ENCODE peak calls at places on chromosomes 13 and 19, in ten cellular contexts. One of them, this sample, is unnamed.
A peak's percentile ranks its signal among the peaks of the same experiment; 100 is the strongest.

GRCh38 chr19:21482863-21483276 is 22.5 kb upstream of the ZNF429 start:
- DNase-seq in GM20000: peak; percentile 73
- DNase-seq in NCI-H2081 treated with DMSO at 0.1 percent for 48 hours: no peak
- DNase-seq in NCI-H1930: no peak
- DNase-seq in hippocampal formation: peak; percentile 21
- DNase-seq in choroid plexus epithelial cell: peak; percentile 6
- DNase-seq in non-pigmented ciliary epithelial cell: no peak
- DNase-seq in HT-29: no peak
- DNase-seq in IMR-90: no peak
- DNase-seq in stimulated activated CD8-positive, alpha-beta memory T cell treated with anti-CD3 and anti-CD28 coated beads, Interleukin-2, amount 100 ng/mL, for 48 hours: peak; percentile 42
- DNase-seq in this sample: peak; percentile 71

GRCh38 chr19:38734426-38735256 is 9.6 kb downstream of the CAPN12 start:
- DNase-seq in NCI-H1930: no peak
- DNase-seq in choroid plexus epithelial cell: peak; percentile 48
- DNase-seq in GM20000: peak; percentile 75
- DNase-seq in HT-29: peak; percentile 79
- DNase-seq in non-pigmented ciliary epithelial cell: no peak
- DNase-seq in IMR-90: no peak
- DNase-seq in hippocampal formation: no peak
- DNase-seq in NCI-H2081 treated with DMSO at 0.1 percent for 48 hours: no peak
- DNase-seq in stimulated activated CD8-positive, alpha-beta memory T cell treated with anti-CD3 and anti-CD28 coated beads, Interleukin-2, amount 100 ng/mL, for 48 hours: no peak
- DNase-seq in this sample: no peak

GRCh38 chr13:58397596-58398387 is 766.2 kb downstream of the PCDH17 start:
- DNase-seq in choroid plexus epithelial cell: no peak
- DNase-seq in GM20000: no peak
- DNase-seq in HT-29: no peak
- DNase-seq in IMR-90: no peak
- DNase-seq in NCI-H1930: no peak
- DNase-seq in stimulated activated CD8-positive, alpha-beta memory T cell treated with anti-CD3 and anti-CD28 coated beads, Interleukin-2, amount 100 ng/mL, for 48 hours: no peak
- DNase-seq in NCI-H2081 treated with DMSO at 0.1 percent for 48 hours: no peak
- DNase-seq in hippocampal formation: no peak
- DNase-seq in non-pigmented ciliary epithelial cell: no peak
- DNase-seq in this sample: no peak

GRCh38 chr19:16825312-16826168 is 3.7 kb upstream of the SIN3B start:
- DNase-seq in choroid plexus epithelial cell: peak; percentile 85
- DNase-seq in IMR-90: peak; percentile 63
- DNase-seq in NCI-H2081 treated with DMSO at 0.1 percent for 48 hours: no peak
- DNase-seq in GM20000: no peak
- DNase-seq in NCI-H1930: no peak
- DNase-seq in stimulated activated CD8-positive, alpha-beta memory T cell treated with anti-CD3 and anti-CD28 coated beads, Interleukin-2, amount 100 ng/mL, for 48 hours: no peak
- DNase-seq in HT-29: no peak
- DNase-seq in hippocampal formation: no peak
- DNase-seq in non-pigmented ciliary epithelial cell: no peak
- DNase-seq in this sample: no peak

GRCh38 chr13:110137677-110138008 is 169.3 kb downstream of the COL4A1 start:
- DNase-seq in choroid plexus epithelial cell: no peak
- DNase-seq in hippocampal formation: peak; percentile 26
- DNase-seq in stimulated activated CD8-positive, alpha-beta memory T cell treated with anti-CD3 and anti-CD28 coated beads, Interleukin-2, amount 100 ng/mL, for 48 hours: no peak
- DNase-seq in NCI-H2081 treated with DMSO at 0.1 percent for 48 hours: no peak
- DNase-seq in GM20000: peak; percentile 80
- DNase-seq in NCI-H1930: peak; percentile 79
- DNase-seq in HT-29: peak; percentile 79
- DNase-seq in IMR-90: no peak
- DNase-seq in non-pigmented ciliary epithelial cell: no peak
- DNase-seq in this sample: peak; percentile 48

GRCh38 chr13:47621931-47622330 is 379.1 kb downstream of the SUCLA2 start:
- DNase-seq in GM20000: no peak
- DNase-seq in HT-29: peak; percentile 37
- DNase-seq in non-pigmented ciliary epithelial cell: no peak
- DNase-seq in IMR-90: peak; percentile 38
- DNase-seq in NCI-H1930: no peak
- DNase-seq in NCI-H2081 treated with DMSO at 0.1 percent for 48 hours: no peak
- DNase-seq in hippocampal formation: no peak
- DNase-seq in choroid plexus epithelial cell: peak; percentile 37
- DNase-seq in stimulated activated CD8-positive, alpha-beta memory T cell treated with anti-CD3 and anti-CD28 coated beads, Interleukin-2, amount 100 ng/mL, for 48 hours: no peak
- DNase-seq in this sample: no peak

GRCh38 chr13:72953391-72953960 is 105.3 kb upstream of the KLF5 start:
- DNase-seq in GM20000: no peak
- DNase-seq in hippocampal formation: no peak
- DNase-seq in choroid plexus epithelial cell: no peak
- DNase-seq in non-pigmented ciliary epithelial cell: no peak
- DNase-seq in stimulated activated CD8-positive, alpha-beta memory T cell treated with anti-CD3 and anti-CD28 coated beads, Interleukin-2, amount 100 ng/mL, for 48 hours: no peak
- DNase-seq in NCI-H1930: no peak
- DNase-seq in IMR-90: no peak
- DNase-seq in NCI-H2081 treated with DMSO at 0.1 percent for 48 hours: no peak
- DNase-seq in HT-29: peak; percentile 78
- DNase-seq in this sample: no peak

GRCh38 chr13:23467048-23467931 is 33.8 kb upstream of the SACS start:
- DNase-seq in HT-29: no peak
- DNase-seq in GM20000: no peak
- DNase-seq in choroid plexus epithelial cell: peak; percentile 36
- DNase-seq in hippocampal formation: no peak
- DNase-seq in NCI-H1930: no peak
- DNase-seq in NCI-H2081 treated with DMSO at 0.1 percent for 48 hours: no peak
- DNase-seq in IMR-90: peak; percentile 43
- DNase-seq in non-pigmented ciliary epithelial cell: no peak
- DNase-seq in stimulated activated CD8-positive, alpha-beta memory T cell treated with anti-CD3 and anti-CD28 coated beads, Interleukin-2, amount 100 ng/mL, for 48 hours: no peak
- DNase-seq in this sample: no peak

GRCh38 chr13:35500071-35500595 is 23.6 kb upstream of the MAB21L1 start:
- DNase-seq in HT-29: no peak
- DNase-seq in NCI-H1930: peak; percentile 89
- DNase-seq in NCI-H2081 treated with DMSO at 0.1 percent for 48 hours: no peak
- DNase-seq in choroid plexus epithelial cell: no peak
- DNase-seq in GM20000: no peak
- DNase-seq in hippocampal formation: no peak
- DNase-seq in non-pigmented ciliary epithelial cell: no peak
- DNase-seq in IMR-90: no peak
- DNase-seq in stimulated activated CD8-positive, alpha-beta memory T cell treated with anti-CD3 and anti-CD28 coated beads, Interleukin-2, amount 100 ng/mL, for 48 hours: no peak
- DNase-seq in this sample: no peak

GRCh38 chr13:112844879-112845278 is 124.1 kb upstream of the MCF2L start:
- DNase-seq in NCI-H2081 treated with DMSO at 0.1 percent for 48 hours: no peak
- DNase-seq in GM20000: no peak
- DNase-seq in HT-29: no peak
- DNase-seq in hippocampal formation: no peak
- DNase-seq in stimulated activated CD8-positive, alpha-beta memory T cell treated with anti-CD3 and anti-CD28 coated beads, Interleukin-2, amount 100 ng/mL, for 48 hours: no peak
- DNase-seq in choroid plexus epithelial cell: no peak
- DNase-seq in IMR-90: no peak
- DNase-seq in non-pigmented ciliary epithelial cell: no peak
- DNase-seq in NCI-H1930: no peak
- DNase-seq in this sample: no peak

GRCh38 chr19:44653977-44654784 is 10.5 kb downstream of the PVR start:
- DNase-seq in choroid plexus epithelial cell: peak; percentile 63
- DNase-seq in NCI-H2081 treated with DMSO at 0.1 percent for 48 hours: no peak
- DNase-seq in GM20000: peak; percentile 86
- DNase-seq in hippocampal formation: peak; percentile 17
- DNase-seq in NCI-H1930: no peak
- DNase-seq in IMR-90: peak; percentile 43
- DNase-seq in stimulated activated CD8-positive, alpha-beta memory T cell treated with anti-CD3 and anti-CD28 coated beads, Interleukin-2, amount 100 ng/mL, for 48 hours: peak; percentile 54
- DNase-seq in non-pigmented ciliary epithelial cell: no peak
- DNase-seq in HT-29: peak; percentile 94
- DNase-seq in this sample: peak; percentile 71

GRCh38 chr13:50783940-50784339 is 59.6 kb downstream of the DLEU7 start:
- DNase-seq in stimulated activated CD8-positive, alpha-beta memory T cell treated with anti-CD3 and anti-CD28 coated beads, Interleukin-2, amount 100 ng/mL, for 48 hours: no peak
- DNase-seq in NCI-H2081 treated with DMSO at 0.1 percent for 48 hours: no peak
- DNase-seq in choroid plexus epithelial cell: no peak
- DNase-seq in NCI-H1930: no peak
- DNase-seq in non-pigmented ciliary epithelial cell: no peak
- DNase-seq in HT-29: no peak
- DNase-seq in hippocampal formation: no peak
- DNase-seq in GM20000: no peak
- DNase-seq in IMR-90: no peak
- DNase-seq in this sample: no peak